ENCODE peak calls at places on chromosome 13, in nine cellular contexts. V, Y, E, J, A, X, U, H and O are unnamed samples.

GRCh38 chr13:48334534-48335127 is 31.1 kb downstream of the RB1 start:
- DNase-seq in Y (peak), U (peak), H (no peak), E (peak), X (peak), J (peak), V (no peak), A (no peak), O (peak)

GRCh38 chr13:66040506-66040905 is 1189.6 kb downstream of the PCDH9 start:
- DNase-seq in J (no peak), U (no peak), Y (no peak), E (no peak), V (no peak), X (peak), H (no peak), A (no peak), O (peak)

GRCh38 chr13:67023088-67023893 is 206.8 kb downstream of the PCDH9 start:
- DNase-seq in V (no peak), J (peak), E (peak), U (peak), Y (peak), A (no peak), H (peak), X (peak), O (peak)

GRCh38 chr13:95644611-95645052 is at the start of gene DZIP1:
- DNase-seq in V (peak), U (peak), J (peak), Y (no peak), A (peak), H (no peak), X (peak), E (peak), O (peak)

GRCh38 chr13:109211616-109212015 is 574.8 kb downstream of the IRS2 start:
- DNase-seq in A (no peak), E (peak), Y (no peak), H (peak), V (no peak), U (peak), J (peak), X (no peak), O (peak)

GRCh38 chr13:25733061-25733491 is 318.7 kb downstream of the SHISA2 start:
- DNase-seq in E (peak), X (peak), V (no peak), H (no peak), A (no peak), U (peak), Y (no peak), J (no peak), O (peak)

GRCh38 chr13:104565888-104566287 is 1499.7 kb upstream of the SLC10A2 start:
- DNase-seq in H (no peak), X (no peak), J (no peak), U (no peak), Y (no peak), A (no peak), E (no peak), V (no peak), O (no peak)

GRCh38 chr13:96089749-96090239 is at the start of gene HS6ST3:
- DNase-seq in X (no peak), E (no peak), Y (peak), V (peak), U (peak), J (peak), H (peak), A (peak), O (peak)

GRCh38 chr13:97567510-97568243 is 133.7 kb downstream of the RAP2A start:
- DNase-seq in U (no peak), X (peak), E (peak), H (peak), A (no peak), J (no peak), V (no peak), Y (peak), O (peak)

GRCh38 chr13:35014606-35015005 is 72.5 kb downstream of the NBEA start:
- DNase-seq in Y (no peak), V (no peak), U (no peak), H (no peak), E (no peak), A (no peak), X (no peak), J (no peak), O (no peak)

GRCh38 chr13:18959996-18960395 is 221.6 kb downstream of the TUBA3C start:
- DNase-seq in X (no peak), J (no peak), V (no peak), Y (no peak), H (no peak), E (no peak), U (no peak), A (no peak), O (no peak)

GRCh38 chr13:43307921-43308433 is 284.6 kb downstream of the DNAJC15 start:
- DNase-seq in H (peak), E (peak), A (peak), U (peak), X (peak), J (peak), V (peak), Y (peak), O (peak)

GRCh38 chr13:83753912-83754624 is 128.2 kb downstream of the SLITRK1 start:
- DNase-seq in V (no peak), A (no peak), J (peak), X (no peak), E (peak), Y (no peak), H (peak), U (no peak), O (no peak)

GRCh38 chr13:96991072-96991471 is 3.2 kb downstream of the OXGR1 start:
- DNase-seq in E (no peak), Y (no peak), A (no peak), J (no peak), X (no peak), H (no peak), V (no peak), U (no peak), O (no peak)

GRCh38 chr13:113421673-113422270 is 31.5 kb downstream of the ADPRHL1 start:
- DNase-seq in A (no peak), E (peak), U (peak), V (peak), X (peak), Y (no peak), J (peak), H (no peak), O (peak)

GRCh38 chr13:45167611-45168554 is 33.0 kb downstream of the KCTD4 start:
- DNase-seq in H (peak), U (no peak), X (no peak), V (no peak), J (no peak), A (peak), Y (peak), E (no peak), O (peak)

GRCh38 chr13:94641432-94641941 is 39.8 kb downstream of the GPR180 start:
- DNase-seq in U (peak), E (peak), X (peak), H (no peak), J (peak), A (no peak), Y (no peak), V (no peak), O (peak)

GRCh38 chr13:81487151-81487550 is 1146.2 kb upstream of the SPRY2 start:
- DNase-seq in X (no peak), U (peak), A (no peak), V (no peak), E (no peak), Y (peak), J (no peak), H (no peak), O (no peak)

GRCh38 chr13:48194392-48194754 is 38.6 kb upstream of the ITM2B start:
- DNase-seq in V (no peak), A (no peak), E (no peak), U (no peak), H (no peak), X (peak), J (peak), Y (peak), O (no peak)

GRCh38 chr13:75704194-75704941 is 68.2 kb downstream of the LMO7 start:
- DNase-seq in Y (no peak), E (peak), X (peak), V (no peak), H (no peak), A (no peak), U (peak), J (peak), O (peak)

GRCh38 chr13:46743191-46743590 is 53.8 kb downstream of the ESD start:
- DNase-seq in J (peak), H (no peak), A (no peak), V (no peak), X (no peak), Y (no peak), U (no peak), E (peak), O (peak)

GRCh38 chr13:20908714-20909497 is 6.4 kb upstream of the XPO4 start:
- DNase-seq in U (no peak), E (no peak), Y (no peak), J (no peak), A (no peak), X (no peak), V (no peak), H (no peak), O (no peak)

GRCh38 chr13:37747071-37747612 is 122.4 kb downstream of the TRPC4 start:
- DNase-seq in V (no peak), X (peak), E (peak), U (peak), H (peak), J (peak), Y (no peak), A (no peak), O (peak)

GRCh38 chr13:37179646-37180045 is 74.2 kb upstream of the CSNK1A1L start:
- DNase-seq in Y (no peak), U (no peak), V (no peak), H (no peak), X (peak), E (peak), A (no peak), J (no peak), O (peak)

GRCh38 chr13:113216165-113217056 is 7.0 kb downstream of the CUL4A start:
- DNase-seq in U (peak), J (peak), E (peak), H (peak), V (no peak), X (peak), A (peak), Y (no peak), O (peak)

GRCh38 chr13:25625361-25625760 is 253.6 kb downstream of the ATP8A2 start:
- DNase-seq in X (no peak), E (no peak), V (no peak), Y (no peak), H (no peak), U (no peak), A (no peak), J (no peak), O (no peak)

GRCh38 chr13:40401911-40402776 is 264.3 kb downstream of the FOXO1 start:
- DNase-seq in A (peak), J (peak), U (peak), E (peak), X (peak), V (peak), H (peak), Y (peak), O (peak)

GRCh38 chr13:112899618-112900600 is 69.1 kb upstream of the MCF2L start:
- DNase-seq in H (no peak), J (no peak), V (no peak), X (no peak), E (no peak), Y (no peak), A (peak), U (no peak), O (no peak)

GRCh38 chr13:113553541-113554332 is 30.8 kb upstream of the TFDP1 start:
- DNase-seq in J (no peak), V (no peak), X (no peak), H (no peak), Y (no peak), E (no peak), U (no peak), A (no peak), O (no peak)

GRCh38 chr13:82758056-82758455 is 1124.2 kb downstream of the SLITRK1 start:
- DNase-seq in E (no peak), Y (peak), A (no peak), U (no peak), J (no peak), X (peak), H (no peak), V (no peak), O (peak)

GRCh38 chr13:20391597-20392452 is 133.8 kb downstream of the CRYL1 start:
- DNase-seq in V (no peak), E (no peak), Y (no peak), X (no peak), A (no peak), U (no peak), H (peak), J (no peak), O (no peak)

GRCh38 chr13:39767791-39768564 is 112.5 kb downstream of the COG6 start:
- DNase-seq in A (no peak), J (no peak), V (no peak), U (peak), H (no peak), X (no peak), E (no peak), Y (peak), O (no peak)

GRCh38 chr13:36858285-36858684 is 39.3 kb downstream of the RFXAP start:
- DNase-seq in Y (peak), J (peak), E (peak), V (no peak), U (peak), X (peak), A (no peak), H (no peak), O (peak)

GRCh38 chr13:35512271-35512920 is 35.9 kb upstream of the MAB21L1 start:
- DNase-seq in Y (peak), X (peak), A (no peak), J (peak), H (no peak), V (peak), E (peak), U (peak), O (peak)

GRCh38 chr13:101640797-101641400 is 188.4 kb downstream of the ITGBL1 start:
- DNase-seq in V (no peak), H (no peak), J (peak), A (no peak), X (peak), Y (no peak), E (peak), U (peak), O (peak)

GRCh38 chr13:41137951-41138350 is 5.3 kb upstream of the KBTBD6 start:
- DNase-seq in J (peak), A (no peak), Y (no peak), H (no peak), V (no peak), X (no peak), U (peak), E (peak), O (peak)

GRCh38 chr13:42525035-42525504 is 48.9 kb upstream of the TNFSF11 start:
- DNase-seq in J (no peak), A (no peak), H (no peak), E (peak), U (peak), Y (no peak), X (peak), V (no peak), O (peak)

GRCh38 chr13:27182844-27183497 is 11.4 kb upstream of the USP12 start:
- DNase-seq in Y (peak), U (peak), A (peak), V (no peak), E (peak), H (peak), J (peak), X (peak), O (peak)

GRCh38 chr13:113526466-113527220 is 36.1 kb upstream of the DCUN1D2 start:
- DNase-seq in X (no peak), J (no peak), A (no peak), V (no peak), U (no peak), H (no peak), E (no peak), Y (no peak), O (no peak)

GRCh38 chr13:75181906-75182305 is 300.1 kb downstream of the TBC1D4 start:
- DNase-seq in E (peak), V (no peak), X (peak), H (no peak), U (peak), Y (no peak), A (no peak), J (peak), O (peak)

GRCh38 chr13:99289265-99289664 is 17.9 kb downstream of the GPR183 start:
- DNase-seq in U (no peak), X (no peak), E (no peak), V (no peak), J (no peak), Y (no peak), H (no peak), A (no peak), O (no peak)

GRCh38 chr13:99285432-99286182 is 21.6 kb downstream of the GPR183 start:
- DNase-seq in A (no peak), J (no peak), V (peak), X (no peak), Y (no peak), U (no peak), E (no peak), H (no peak), O (no peak)

GRCh38 chr13:99288069-99288468 is 19.1 kb downstream of the GPR183 start:
- DNase-seq in A (no peak), Y (no peak), E (peak), J (no peak), H (no peak), X (no peak), U (no peak), V (no peak), O (no peak)

GRCh38 chr13:99289674-99290337 is 17.4 kb downstream of the GPR183 start:
- DNase-seq in H (no peak), U (no peak), J (no peak), E (no peak), V (no peak), A (no peak), X (no peak), Y (no peak), O (no peak)

DNA sequence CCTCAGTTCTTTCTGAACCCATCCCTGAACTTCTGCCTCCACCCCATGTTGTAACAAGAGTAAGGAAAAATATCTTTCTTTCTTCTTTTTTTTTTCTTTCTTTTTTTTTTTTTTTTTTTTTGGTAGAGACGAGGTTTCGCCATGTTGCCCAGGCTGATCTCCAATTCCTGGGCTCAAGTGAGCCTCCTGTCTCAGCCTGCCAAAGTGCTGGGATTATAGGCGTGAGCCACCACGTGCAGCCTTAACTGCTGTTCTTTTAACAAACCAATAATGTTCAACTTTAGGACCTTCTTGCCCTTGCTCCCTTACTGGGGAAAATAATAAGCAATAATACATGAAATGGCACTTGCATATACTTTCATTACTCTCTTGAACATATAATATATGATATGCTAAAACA is 19.7 kb downstream of the GPR183 start:
- DNase-seq in X (no peak), Y (no peak), J (no peak), U (no peak), A (no peak), E (no peak), V (no peak), H (no peak), O (no peak)
- H3K4me3 ChIP-seq in X (no peak), Y (no peak), J (no peak), U (no peak), A (no peak), E (no peak), V (no peak), H (no peak), O (no peak)

GRCh38 chr13:99986751-99987150 is 5.2 kb downstream of the ZIC2 start:
- DNase-seq in H (no peak), V (no peak), J (no peak), A (no peak), E (no peak), U (peak), X (no peak), Y (no peak), O (no peak)

GRCh38 chr13:99988469-99989375 is 7.1 kb downstream of the ZIC2 start:
- DNase-seq in H (no peak), U (peak), Y (no peak), V (no peak), X (no peak), J (no peak), A (no peak), E (no peak), O (no peak)

GRCh38 chr13:99985886-99986527 is 4.4 kb downstream of the ZIC2 start:
- DNase-seq in X (no peak), V (no peak), U (peak), A (no peak), J (no peak), E (no peak), H (no peak), Y (peak), O (no peak)

GRCh38 chr13:99985243-99985874 is 3.8 kb downstream of the ZIC2 start:
- DNase-seq in H (no peak), E (no peak), V (peak), A (no peak), U (no peak), X (no peak), J (no peak), Y (peak), O (no peak)

GRCh38 chr13:99987180-99988047 is 5.8 kb downstream of the ZIC2 start:
- DNase-seq in E (no peak), U (peak), A (no peak), X (no peak), J (no peak), Y (no peak), V (no peak), H (no peak), O (no peak)
- TF ChIP-seq CTCF in E (no peak), U (no peak), A (no peak), X (no peak), J (no peak), Y (no peak), V (no peak), H (no peak), O (no peak)

GRCh38 chr13:49878682-49879081 is 57.5 kb downstream of the SPRYD7 start:
- DNase-seq in J (no peak), E (no peak), X (no peak), Y (no peak), U (no peak), H (no peak), A (no peak), V (no peak), O (no peak)
- H3K4me3 ChIP-seq in J (no peak), E (no peak), X (no peak), Y (no peak), U (no peak), H (no peak), A (no peak), V (no peak), O (no peak)

GRCh38 chr13:51282322-51282721 is 57.2 kb upstream of the SERPINE3 start:
- DNase-seq in V (no peak), X (no peak), U (no peak), Y (no peak), H (no peak), E (no peak), A (peak), J (no peak), O (no peak)
- TF ChIP-seq CTCF in V (no peak), X (no peak), U (no peak), Y (no peak), H (no peak), E (no peak), A (no peak), J (no peak), O (no peak)

GRCh38 chr13:80137994-80138393 is 202.9 kb downstream of the SPRY2 start:
- DNase-seq in V (no peak), J (no peak), H (no peak), A (no peak), U (no peak), Y (no peak), X (no peak), E (no peak), O (no peak)

GRCh38 chr13:80131204-80131603 is 209.7 kb downstream of the SPRY2 start:
- DNase-seq in Y (peak), X (peak), A (peak), E (peak), V (peak), H (peak), U (peak), J (peak), O (peak)

GRCh38 chr13:80133631-80134083 is 207.3 kb downstream of the SPRY2 start:
- DNase-seq in X (no peak), H (no peak), U (no peak), V (no peak), A (no peak), J (no peak), E (no peak), Y (no peak), O (no peak)

GRCh38 chr13:80134360-80134759 is 206.6 kb downstream of the SPRY2 start:
- DNase-seq in E (no peak), A (no peak), U (no peak), H (no peak), V (no peak), Y (no peak), J (no peak), X (no peak), O (no peak)

GRCh38 chr13:80132741-80133601 is 208.0 kb downstream of the SPRY2 start:
- DNase-seq in V (peak), A (peak), E (peak), H (peak), X (peak), Y (peak), J (peak), U (peak), O (peak)
- H3K4me3 ChIP-seq in V (no peak), A (peak), E (peak), H (peak), X (peak), Y (no peak), J (peak), U (peak), O (peak)